ENCODE peak calls at places on chromosomes 11 and 22, in seven cellular contexts. N, O, D, S, H, I and K are unnamed samples.

GRCh38 chr22:18970180-18970947 is 34.3 kb upstream of the PRODH start:
- DNase-seq in N (no peak), O (no peak), D (peak), S (no peak), H (no peak), I (peak), K (no peak)

GRCh38 chr11:119380816-119381185 is 689 bp downstream of the USP2 start:
- DNase-seq in N (no peak), O (no peak), D (no peak), S (no peak), H (no peak), I (no peak), K (no peak)

GRCh38 chr11:46240861-46241260 is 36.6 kb upstream of the CREB3L1 start:
- DNase-seq in N (no peak), O (no peak), D (no peak), S (no peak), H (no peak), I (no peak), K (no peak)

GRCh38 chr11:100866453-100866852 is 179.4 kb downstream of the ARHGAP42 start:
- DNase-seq in N (no peak), O (no peak), D (no peak), S (no peak), H (no peak), I (no peak), K (no peak)

GRCh38 chr11:61693897-61694840 is 14.0 kb downstream of the DAGLA start:
- DNase-seq in N (no peak), O (no peak), D (no peak), S (no peak), H (peak), I (no peak), K (no peak)

GRCh38 chr22:29855611-29856181 is 17.6 kb upstream of the ASCC2 start:
- DNase-seq in N (no peak), O (peak), D (no peak), S (no peak), H (peak), I (no peak), K (no peak)

GRCh38 chr11:79045811-79046304 is 395.0 kb downstream of the TENM4 start:
- DNase-seq in N (no peak), O (no peak), D (no peak), S (no peak), H (no peak), I (no peak), K (no peak)

GRCh38 chr22:23119492-23120414 is 22.0 kb downstream of the RSPH14 start:
- DNase-seq in N (no peak), O (no peak), D (no peak), S (no peak), H (no peak), I (no peak), K (no peak)

GRCh38 chr11:72216638-72217037 is at the start of gene FOLR2:
- DNase-seq in N (no peak), O (no peak), D (no peak), S (no peak), H (no peak), I (no peak), K (no peak)

GRCh38 chr11:43130616-43131015 is 181.2 kb upstream of the API5 start:
- DNase-seq in N (no peak), O (no peak), D (no peak), S (no peak), H (no peak), I (no peak), K (peak)

GRCh38 chr22:41976070-41976901 is 7.0 kb downstream of the SEPTIN3 start:
- DNase-seq in N (peak), O (peak), D (no peak), S (peak), H (peak), I (peak), K (no peak)

GRCh38 chr11:102794382-102794781 is 3.6 kb downstream of the MMP1 start:
- DNase-seq in N (no peak), O (no peak), D (peak), S (no peak), H (no peak), I (peak), K (no peak)

GRCh38 chr22:46444390-46444854 is 93.0 kb downstream of the CELSR1 start:
- DNase-seq in N (no peak), O (no peak), D (no peak), S (no peak), H (no peak), I (no peak), K (no peak)
- TF ChIP-seq CTCF in N (no peak), O (no peak), D (no peak), S (no peak), H (no peak), I (no peak), K (no peak)

GRCh38 chr11:80165763-80166162 is 724.9 kb upstream of the TENM4 start:
- DNase-seq in N (no peak), O (no peak), D (no peak), S (no peak), H (no peak), I (no peak), K (no peak)

GRCh38 chr11:80162387-80162786 is 721.6 kb upstream of the TENM4 start:
- DNase-seq in N (no peak), O (no peak), D (no peak), S (no peak), H (no peak), I (no peak), K (no peak)

GRCh38 chr11:80163441-80163840 is 722.6 kb upstream of the TENM4 start:
- DNase-seq in N (no peak), O (no peak), D (no peak), S (no peak), H (no peak), I (no peak), K (no peak)

GRCh38 chr11:80163011-80163410 is 722.2 kb upstream of the TENM4 start:
- DNase-seq in N (no peak), O (no peak), D (peak), S (no peak), H (no peak), I (no peak), K (no peak)

DNA sequence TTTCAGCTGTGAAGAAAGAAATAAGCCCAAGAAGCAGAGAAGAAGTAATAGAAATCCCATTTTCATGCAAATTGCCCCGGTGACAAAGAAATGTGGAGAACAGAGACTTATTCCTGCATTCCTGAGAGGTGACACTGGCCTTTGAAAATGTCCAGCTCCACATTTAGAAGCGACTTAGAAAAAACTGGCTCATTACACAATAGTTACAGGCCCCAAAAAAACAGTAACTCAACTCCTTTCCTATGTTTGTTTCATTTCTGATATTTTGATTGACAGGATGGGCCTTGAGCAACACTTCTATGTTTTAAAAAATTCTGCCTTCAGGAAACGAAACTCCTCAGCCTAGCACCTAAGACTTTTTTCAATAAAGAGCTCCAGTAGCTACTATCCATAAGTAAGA is 726.9 kb upstream of the TENM4 start:
- DNase-seq in N (no peak), O (no peak), D (no peak), S (no peak), H (no peak), I (no peak), K (no peak)
- TF ChIP-seq CTCF in N (no peak), O (no peak), D (no peak), S (no peak), H (no peak), I (no peak), K (no peak)

GRCh38 chr11:71120346-71120963 is 131.9 kb downstream of the SHANK2 start:
- DNase-seq in N (no peak), O (no peak), D (peak), S (no peak), H (no peak), I (peak), K (no peak)
- TF ChIP-seq CTCF in N (peak), O (no peak), D (peak), S (peak), H (no peak), I (peak), K (no peak)

GRCh38 chr22:35020517-35020916 is 45.4 kb upstream of the ISX start:
- DNase-seq in N (no peak), O (no peak), D (no peak), S (no peak), H (no peak), I (no peak), K (no peak)

GRCh38 chr22:35021166-35021565 is 44.8 kb upstream of the ISX start:
- DNase-seq in N (no peak), O (no peak), D (no peak), S (no peak), H (no peak), I (no peak), K (no peak)

GRCh38 chr22:35023692-35024363 is 42.1 kb upstream of the ISX start:
- DNase-seq in N (peak), O (peak), D (peak), S (peak), H (peak), I (peak), K (peak)

GRCh38 chr22:35022291-35022690 is 43.7 kb upstream of the ISX start:
- DNase-seq in N (no peak), O (no peak), D (no peak), S (no peak), H (no peak), I (no peak), K (no peak)

GRCh38 chr22:35024364-35024692 is 41.6 kb upstream of the ISX start:
- DNase-seq in N (no peak), O (no peak), D (no peak), S (no peak), H (no peak), I (no peak), K (no peak)
- TF ChIP-seq CTCF in N (no peak), O (peak), D (no peak), S (no peak), H (no peak), I (peak), K (no peak)

GRCh38 chr11:109644158-109644557 is 222.2 kb downstream of the C11orf87 start:
- DNase-seq in N (no peak), O (peak), D (peak), S (no peak), H (peak), I (no peak), K (peak)

DNA sequence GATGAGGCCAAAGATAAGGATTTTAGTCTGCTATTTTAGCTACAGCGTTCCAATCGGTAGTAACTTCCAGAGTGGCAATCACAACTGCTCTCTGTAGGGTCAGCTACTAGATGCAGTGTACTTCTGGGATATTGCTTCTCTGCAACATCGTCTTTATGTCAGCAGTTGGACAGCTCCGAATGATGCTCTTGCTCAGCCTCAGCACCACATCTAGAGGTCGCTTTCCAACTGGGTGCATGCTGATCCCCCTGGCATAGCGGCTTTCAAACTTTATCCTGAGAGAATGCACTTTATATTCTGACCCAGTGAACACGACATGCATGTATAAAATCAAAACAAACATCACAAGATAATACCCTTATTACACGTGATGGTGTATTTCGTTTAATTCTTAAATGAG is 219.6 kb downstream of the C11orf87 start:
- DNase-seq in N (no peak), O (no peak), D (peak), S (no peak), H (no peak), I (no peak), K (no peak)
- TF ChIP-seq CTCF in N (no peak), O (no peak), D (peak), S (no peak), H (no peak), I (no peak), K (no peak)